ENCODE peak calls at places on chromosomes 11 and 22, in five cellular contexts. One of them, this sample, is unnamed.

GRCh38 chr11:70467196-70468085 is 69.1 kb downstream of the CTTN start:
- DNase-seq in EL: peak
- DNase-seq in amniotic stem cell: peak
- DNase-seq in NCI-H460: peak
- DNase-seq in ovary: peak
- DNase-seq in this sample: peak

GRCh38 chr22:26079009-26079408 is 90.3 kb upstream of the SEZ6L start:
- DNase-seq in EL: no peak
- DNase-seq in amniotic stem cell: no peak
- DNase-seq in NCI-H460: no peak
- DNase-seq in ovary: no peak
- DNase-seq in this sample: no peak

GRCh38 chr22:31044262-31044861 is 36.8 kb upstream of the SMTN start:
- DNase-seq in EL: no peak
- DNase-seq in amniotic stem cell: no peak
- DNase-seq in NCI-H460: no peak
- DNase-seq in ovary: peak
- DNase-seq in this sample: no peak

GRCh38 chr11:3866836-3867208 is 11.4 kb downstream of the STIM1 start:
- DNase-seq in EL: no peak
- DNase-seq in amniotic stem cell: no peak
- DNase-seq in NCI-H460: no peak
- DNase-seq in ovary: no peak
- DNase-seq in this sample: no peak

GRCh38 chr11:120337133-120337895 is 1.1 kb downstream of the ARHGEF12 start:
- DNase-seq in EL: no peak
- DNase-seq in amniotic stem cell: no peak
- DNase-seq in NCI-H460: no peak
- DNase-seq in ovary: peak
- DNase-seq in this sample: peak

GRCh38 chr22:23772315-23773246 is at the start of gene MMP11:
- DNase-seq in EL: peak
- DNase-seq in amniotic stem cell: no peak
- DNase-seq in NCI-H460: no peak
- DNase-seq in ovary: peak
- DNase-seq in this sample: peak

GRCh38 chr22:40463017-40463631 is 92.7 kb downstream of the SGSM3 start:
- DNase-seq in EL: no peak
- DNase-seq in amniotic stem cell: no peak
- DNase-seq in NCI-H460: no peak
- DNase-seq in ovary: no peak
- DNase-seq in this sample: no peak

GRCh38 chr22:29040385-29041275 is 21.0 kb downstream of the C22orf31 start:
- DNase-seq in EL: peak
- DNase-seq in amniotic stem cell: peak
- DNase-seq in NCI-H460: peak
- DNase-seq in ovary: peak
- DNase-seq in this sample: peak

GRCh38 chr22:38861927-38862326 is 10.1 kb downstream of the CBX6 start:
- DNase-seq in EL: no peak
- DNase-seq in amniotic stem cell: no peak
- DNase-seq in NCI-H460: no peak
- DNase-seq in ovary: no peak
- DNase-seq in this sample: no peak

GRCh38 chr11:118641463-118642019 is 34.1 kb downstream of the PHLDB1 start:
- DNase-seq in EL: no peak
- DNase-seq in amniotic stem cell: no peak
- DNase-seq in NCI-H460: no peak
- DNase-seq in ovary: no peak
- DNase-seq in this sample: no peak

GRCh38 chr11:111419181-111419580 is 40.1 kb upstream of the POU2AF1 start:
- DNase-seq in EL: no peak
- DNase-seq in amniotic stem cell: no peak
- DNase-seq in NCI-H460: no peak
- DNase-seq in ovary: no peak
- DNase-seq in this sample: no peak

GRCh38 chr11:2366271-2366670 is 10.8 kb upstream of the CD81 start:
- DNase-seq in EL: no peak
- DNase-seq in amniotic stem cell: no peak
- DNase-seq in NCI-H460: no peak
- DNase-seq in ovary: no peak
- DNase-seq in this sample: no peak

GRCh38 chr11:128667873-128668272 is 26.0 kb upstream of the FLI1 start:
- DNase-seq in EL: peak
- DNase-seq in amniotic stem cell: no peak
- DNase-seq in NCI-H460: no peak
- DNase-seq in ovary: no peak
- DNase-seq in this sample: no peak

GRCh38 chr11:83725161-83725560 is 439.0 kb upstream of the CCDC90B start:
- DNase-seq in EL: no peak
- DNase-seq in amniotic stem cell: no peak
- DNase-seq in NCI-H460: no peak
- DNase-seq in ovary: no peak
- DNase-seq in this sample: peak

GRCh38 chr22:24437820-24438328 is 10.5 kb downstream of the ADORA2A start:
- DNase-seq in EL: peak
- DNase-seq in amniotic stem cell: no peak
- DNase-seq in NCI-H460: no peak
- DNase-seq in ovary: no peak
- DNase-seq in this sample: no peak

GRCh38 chr22:37404126-37404525 is 23.2 kb downstream of the ELFN2 start:
- DNase-seq in EL: no peak
- DNase-seq in amniotic stem cell: no peak
- DNase-seq in NCI-H460: no peak
- DNase-seq in ovary: no peak
- DNase-seq in this sample: no peak

GRCh38 chr11:61114913-61115312 is 12.6 kb downstream of the CD5 start:
- DNase-seq in EL: no peak
- DNase-seq in amniotic stem cell: no peak
- DNase-seq in NCI-H460: no peak
- DNase-seq in ovary: no peak
- DNase-seq in this sample: no peak